ENCODE peak calls at places on chromosomes 5 and 9, in four cellular contexts. K is BE2C, T is IMR-90, R is stomach. M is an unnamed sample.

GRCh38 chr5:55370291-55370925 is 62.6 kb downstream of the MTREX start:
- DNase-seq in T (no peak), R (no peak), K (no peak), M (no peak)

GRCh38 chr9:81455417-81455816 is 233.9 kb downstream of the TLE1 start:
- DNase-seq in K (no peak), T (no peak), R (no peak), M (no peak)

GRCh38 chr5:175133185-175133584 is 310.8 kb downstream of the DRD1 start:
- DNase-seq in R (no peak), K (no peak), T (no peak), M (no peak)

GRCh38 chr5:58325950-58326500 is 133.9 kb downstream of the PLK2 start:
- DNase-seq in R (no peak), K (no peak), T (no peak), M (no peak)

GRCh38 chr9:22911632-22912031 is 465.0 kb downstream of the DMRTA1 start:
- DNase-seq in K (no peak), T (no peak), R (no peak), M (no peak)

GRCh38 chr5:143258559-143259253 is 144.8 kb downstream of the NR3C1 start:
- DNase-seq in R (no peak), K (no peak), T (peak; percentile 87), M (no peak)

GRCh38 chr9:133558191-133559126 is 24.0 kb downstream of the ADAMTSL2 start:
- DNase-seq in K (peak; percentile 77), T (peak; percentile 85), R (no peak), M (peak; percentile 45)

GRCh38 chr9:136995772-136996308 is 528 bp downstream of the CLIC3 start:
- DNase-seq in T (peak; percentile 6), K (peak; percentile 53), R (peak; percentile 61), M (peak; percentile 33)

GRCh38 chr5:54746346-54746745 is 228.8 kb downstream of the SNX18 start:
- DNase-seq in K (no peak), R (no peak), T (no peak), M (no peak)

GRCh38 chr9:69785757-69786156 is 25.9 kb upstream of the PTAR1 start:
- DNase-seq in K (no peak), T (peak; percentile 78), R (no peak), M (peak; percentile 25)

GRCh38 chr9:91047993-91048607 is 246.5 kb downstream of the SYK start:
- DNase-seq in T (peak; percentile 95), R (no peak), K (no peak), M (peak; percentile 67)

GRCh38 chr9:4315582-4316215 is 15.8 kb upstream of the GLIS3 start:
- DNase-seq in T (peak; percentile 69), K (peak; percentile 71), R (peak; percentile 82), M (peak; percentile 79)

GRCh38 chr5:140632366-140633080 is 452 bp downstream of the CD14 start:
- DNase-seq in K (peak; percentile 20), T (peak; percentile 54), R (peak; percentile 58), M (peak; percentile 85)

GRCh38 chr9:98997580-98997979 is 53.9 kb downstream of the COL15A1 start:
- DNase-seq in K (no peak), T (peak; percentile 36), R (no peak), M (no peak)

GRCh38 chr5:1330146-1330846 is 14.6 kb downstream of the CLPTM1L start:
- DNase-seq in R (peak; percentile 94), K (no peak), T (no peak), M (peak; percentile 69)

GRCh38 chr5:125257997-125258396 is 511.6 kb upstream of the ZNF608 start:
- DNase-seq in R (no peak), K (no peak), T (no peak), M (no peak)

DNA sequence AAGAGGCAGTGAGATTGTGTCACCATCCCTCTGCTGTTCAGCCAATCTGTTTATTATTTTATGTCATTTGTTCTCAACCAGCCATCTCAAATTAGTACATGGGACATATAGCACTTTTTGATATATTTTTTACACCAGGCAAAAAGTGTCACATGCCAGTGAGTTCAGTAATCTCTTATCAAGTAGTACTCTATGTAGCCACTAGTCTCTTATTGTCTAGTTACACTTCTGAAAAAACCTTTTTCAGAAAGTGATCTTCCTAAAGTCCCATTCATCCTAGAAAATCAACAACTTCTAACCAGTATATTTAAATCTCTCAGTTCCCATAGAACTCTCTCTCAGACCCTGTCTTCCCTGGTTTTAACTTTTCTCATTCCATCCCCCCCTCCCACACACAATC is 321.6 kb downstream of the FBXL17 start:
- DNase-seq in K (no peak), R (no peak), T (no peak), M (no peak)
- TF ChIP-seq CTCF in K (no peak), R (no peak), T (no peak), M (no peak)

DNA sequence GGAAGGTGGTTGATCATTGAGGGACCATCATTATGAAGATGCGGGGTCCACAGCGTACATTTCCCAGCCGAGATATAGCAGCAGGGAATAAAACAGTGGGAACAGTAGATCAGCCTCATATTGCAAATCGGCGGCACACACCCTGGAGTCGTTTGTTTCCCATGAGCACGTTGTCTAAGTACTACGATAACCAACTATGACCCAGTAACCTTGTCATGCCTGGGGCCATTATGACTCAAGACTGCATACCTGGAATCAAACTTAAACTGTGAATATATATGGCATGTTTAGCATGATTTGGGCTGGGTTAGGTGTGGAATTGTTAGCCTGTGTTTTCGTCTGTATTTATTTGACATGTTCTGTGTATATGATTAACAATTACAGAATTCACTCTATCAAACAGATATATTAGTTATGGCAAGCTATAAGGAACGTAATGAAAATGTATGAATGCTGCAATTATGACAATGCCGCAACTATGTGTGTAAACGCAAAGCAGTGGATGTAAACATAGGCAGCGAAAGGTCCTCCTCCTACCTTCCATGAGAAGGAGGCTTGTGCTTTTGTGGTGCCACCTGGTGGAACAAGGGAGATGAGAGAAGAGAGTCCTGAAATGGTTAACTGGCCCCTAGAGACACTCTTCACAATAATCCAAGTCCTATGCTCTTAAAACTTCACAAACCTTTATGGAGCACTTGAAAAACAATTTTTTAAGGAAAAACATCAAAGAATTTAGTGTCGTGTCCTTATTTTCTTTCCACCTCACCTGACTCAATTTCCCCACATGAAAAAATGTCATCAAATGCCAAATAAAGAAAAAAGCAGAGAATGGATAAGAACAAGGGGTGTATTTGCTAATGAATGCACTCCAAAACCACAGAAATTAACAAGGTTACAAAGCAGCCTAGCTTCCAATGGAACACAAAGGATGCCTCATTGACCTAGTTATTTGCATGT is 47.1 kb downstream of the SEMA5A start:
- DNase-seq in R (no peak), K (peak; percentile 23), T (peak; percentile 20), M (peak; percentile 84)
- TF ChIP-seq CTCF in R (no peak), K (peak; percentile 40), T (peak; percentile 41), M (peak; percentile 46)

DNA sequence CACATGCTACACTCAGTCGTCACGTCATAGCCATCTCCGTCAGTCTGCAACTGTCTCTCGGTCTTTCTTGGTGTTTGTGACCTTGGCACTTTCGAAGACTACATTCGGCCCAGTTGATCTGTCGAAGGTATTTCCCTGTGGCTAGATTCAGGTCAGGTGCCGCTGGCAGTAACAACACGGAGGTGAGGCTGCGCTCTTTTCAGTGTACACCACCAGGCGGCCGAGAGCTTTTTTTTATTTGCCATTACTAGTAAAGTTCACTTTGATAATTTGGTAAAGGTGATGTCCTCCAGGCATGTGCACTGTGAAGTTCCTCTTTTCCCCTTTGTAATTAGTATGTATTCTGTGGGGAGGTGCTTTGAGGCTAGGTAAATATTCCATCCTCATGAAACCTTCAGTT is 49.7 kb downstream of the RNF130 start:
- DNase-seq in K (no peak), T (no peak), R (no peak), M (no peak)
- TF ChIP-seq CTCF in K (no peak), T (no peak), R (no peak), M (no peak)

GRCh38 chr5:177131711-177132503 is 1.7 kb upstream of the NSD1 start:
- DNase-seq in R (peak; percentile 28), K (no peak), T (no peak), M (no peak)
- TF ChIP-seq CTCF in R (no peak), K (no peak), T (no peak), M (no peak)